ENCODE peak calls at places on chromosomes 16 and 17, in eight cellular contexts. D is HAP-1; S is testis; Y is CD8-positive, alpha-beta memory T cell; V is sigmoid colon; J is endodermal cell; Q is CD8-positive, alpha-beta T cell; G is heart right ventricle. X is an unnamed sample.
A peak's percentile ranks its signal among the peaks of the same experiment; 100 is the strongest.

GRCh38 chr17:77391668-77392375 is 251.1 kb downstream of the SEC14L1 start:
- DNase-seq in Y (no peak), D (peak; percentile 48), G (no peak), V (peak; percentile 94), J (peak; percentile 83), S (peak; percentile 77), Q (no peak), X (no peak)

GRCh38 chr16:24141466-24141865 is 114.7 kb upstream of the CACNG3 start:
- DNase-seq in D (no peak), V (no peak), Y (no peak), J (no peak), S (no peak), G (no peak), Q (no peak), X (no peak)

GRCh38 chr17:82247856-82248671 is 19.2 kb downstream of the SLC16A3 start:
- DNase-seq in D (no peak), V (peak; percentile 65), J (no peak), Y (no peak), G (no peak), Q (no peak), S (no peak), X (no peak)

GRCh38 chr16:86994651-86995171 is 322.5 kb downstream of the C16orf95 start:
- DNase-seq in S (no peak), Y (no peak), V (peak; percentile 45), Q (no peak), D (no peak), G (no peak), J (no peak), X (peak; percentile 85)

GRCh38 chr17:19365499-19365817 is 2.9 kb upstream of the B9D1 start:
- DNase-seq in D (no peak), Y (no peak), Q (no peak), S (no peak), J (no peak), G (no peak), V (no peak), X (no peak)

GRCh38 chr16:69930117-69930776 is 20.9 kb upstream of the CLEC18A start:
- DNase-seq in Y (peak; percentile 21), V (no peak), Q (no peak), S (peak; percentile 68), D (peak; percentile 79), J (peak; percentile 88), G (peak; percentile 46), X (peak; percentile 84)

GRCh38 chr17:61490540-61490975 is 38.3 kb downstream of the TBX4 start:
- DNase-seq in D (no peak), G (no peak), Q (no peak), S (no peak), V (no peak), Y (no peak), J (no peak), X (peak; percentile 72)

GRCh38 chr16:3846087-3846486 is 34.4 kb downstream of the CREBBP start:
- DNase-seq in Y (no peak), G (no peak), V (no peak), D (no peak), S (no peak), Q (no peak), J (no peak), X (no peak)

GRCh38 chr17:19343671-19344151 is 18.8 kb downstream of the B9D1 start:
- DNase-seq in Q (no peak), D (no peak), S (peak; percentile 61), V (peak; percentile 64), Y (no peak), J (peak; percentile 76), G (no peak), X (no peak)

GRCh38 chr17:59365383-59365981 is 34.0 kb downstream of the YPEL2 start:
- DNase-seq in Q (no peak), S (peak; percentile 79), V (peak; percentile 53), J (peak; percentile 82), Y (no peak), G (no peak), D (no peak), X (peak; percentile 88)

GRCh38 chr17:59361386-59361785 is 29.9 kb downstream of the YPEL2 start:
- DNase-seq in J (no peak), Q (no peak), G (no peak), S (no peak), Y (no peak), D (no peak), V (no peak), X (peak; percentile 91)

GRCh38 chr17:59362811-59363205 is 31.4 kb downstream of the YPEL2 start:
- DNase-seq in V (no peak), Y (no peak), D (no peak), S (no peak), G (no peak), Q (no peak), J (no peak), X (no peak)

GRCh38 chr17:59366040-59366757 is 34.7 kb downstream of the YPEL2 start:
- DNase-seq in Q (no peak), D (peak; percentile 12), G (no peak), J (peak; percentile 97), Y (no peak), V (no peak), S (no peak), X (no peak)

GRCh38 chr17:59361916-59362810 is 30.7 kb downstream of the YPEL2 start:
- DNase-seq in Q (no peak), D (no peak), S (no peak), Y (no peak), G (no peak), J (no peak), V (peak; percentile 58), X (peak; percentile 70)
- H3K4me1 ChIP-seq in Q (peaks cover 86% of the 10 kb centered on the region), D (no peaks in the 10 kb centered on the region), S (peaks cover 51% of the 10 kb centered on the region), Y (peaks cover 78% of the 10 kb centered on the region), G (peaks cover 70% of the 10 kb centered on the region), J (peaks cover 30% of the 10 kb centered on the region), V (peaks cover 95% of the 10 kb centered on the region), X (peaks cover 63% of the 10 kb centered on the region)

GRCh38 chr16:71524566-71525553 is 1.4 kb upstream of the CHST4 start:
- DNase-seq in Y (no peak), Q (no peak), J (peak; percentile 54), V (no peak), G (no peak), S (no peak), D (no peak), X (no peak)

GRCh38 chr16:71520550-71520949 is 5.7 kb upstream of the CHST4 start:
- DNase-seq in G (no peak), S (no peak), V (no peak), Y (no peak), D (no peak), Q (no peak), J (no peak), X (no peak)

GRCh38 chr16:71528863-71529262 is 2.6 kb downstream of the CHST4 start:
- DNase-seq in V (no peak), J (no peak), Y (no peak), G (no peak), Q (no peak), S (no peak), D (no peak), X (no peak)

GRCh38 chr16:71528257-71528656 is 2.0 kb downstream of the CHST4 start:
- DNase-seq in D (no peak), Q (no peak), Y (no peak), V (no peak), J (no peak), G (no peak), S (no peak), X (no peak)

DNA sequence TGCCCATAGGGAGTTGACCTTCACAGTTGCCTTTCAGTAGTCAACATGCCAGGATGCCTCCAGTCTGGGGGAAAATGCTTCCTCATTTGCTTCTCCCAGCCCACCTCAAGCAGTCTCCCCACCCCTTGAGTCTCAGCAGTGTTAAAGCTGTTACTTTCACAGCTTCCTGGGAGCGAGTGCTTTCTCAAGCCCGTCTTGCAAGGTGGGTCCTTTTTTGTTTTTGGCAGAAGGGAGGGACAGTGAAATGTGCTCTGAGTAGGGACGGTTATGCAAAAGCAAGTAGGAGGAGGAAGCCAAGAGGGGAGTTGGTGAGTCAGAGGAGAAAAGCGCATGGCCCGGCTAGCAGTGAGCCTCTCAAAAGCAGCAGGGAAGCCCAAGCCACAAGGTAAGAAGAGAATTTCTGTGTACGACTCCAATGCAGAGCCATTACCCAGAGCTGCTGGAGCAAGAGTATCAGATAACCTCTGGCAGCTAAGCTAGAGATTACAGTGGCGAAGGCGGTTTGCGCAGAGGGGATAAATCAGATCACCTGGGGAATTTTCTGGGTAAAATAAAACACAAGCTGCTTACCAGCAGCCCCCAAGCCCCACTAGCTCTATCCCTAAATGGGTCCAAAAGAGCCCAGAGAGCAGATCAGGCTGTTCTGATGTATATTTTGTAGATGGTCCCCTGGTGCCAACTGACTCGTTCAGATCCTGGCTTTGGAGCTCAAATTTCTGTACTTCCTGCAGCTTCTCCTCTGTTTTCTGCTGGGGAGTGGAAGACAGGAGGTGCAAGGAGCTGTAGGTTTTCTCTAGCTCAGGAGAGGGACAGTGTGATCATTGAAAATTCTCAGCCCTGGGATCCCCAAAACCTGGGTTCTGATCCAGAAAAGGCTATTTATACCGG is at the start of gene CHST4:
- DNase-seq in Y (no peak), D (no peak), J (peak; percentile 96), V (no peak), G (no peak), Q (no peak), S (no peak), X (peak; percentile 74)
- H3K4me3 ChIP-seq in Y (no peak within 1 kb of the TSS), D (no peak within 1 kb of the TSS), J (peak within 1 kb of the TSS; percentile 62), V (no peak within 1 kb of the TSS), G (no peak within 1 kb of the TSS), Q (no peak within 1 kb of the TSS), S (no peak within 1 kb of the TSS), X (no peak within 1 kb of the TSS)

GRCh38 chr17:40801157-40801556 is 1.4 kb upstream of the KRT28 start:
- DNase-seq in Q (no peak), G (no peak), D (no peak), S (no peak), V (no peak), Y (no peak), J (no peak), X (no peak)
- H3K27me3 ChIP-seq in Q (no peaks in the 10 kb centered on the region), G (peaks cover 45% of the 10 kb centered on the region), D (peaks cover 55% of the 10 kb centered on the region), S (no peaks in the 10 kb centered on the region), V (peaks cover 40% of the 10 kb centered on the region), Y (peaks cover 30% of the 10 kb centered on the region), J (peaks cover 35% of the 10 kb centered on the region), X (peaks cover 65% of the 10 kb centered on the region)

GRCh38 chr16:49830873-49831272 is 25.0 kb downstream of the ZNF423 start:
- DNase-seq in Q (no peak), S (no peak), V (no peak), D (no peak), J (no peak), G (no peak), Y (no peak), X (no peak)

GRCh38 chr16:49834496-49835009 is 21.4 kb downstream of the ZNF423 start:
- DNase-seq in S (peak; percentile 82), V (peak; percentile 87), D (peak; percentile 56), G (peak; percentile 80), Y (no peak), J (peak; percentile 72), Q (no peak), X (peak; percentile 37)

GRCh38 chr16:49832177-49832576 is 23.7 kb downstream of the ZNF423 start:
- DNase-seq in V (peak; percentile 70), G (peak; percentile 33), Y (no peak), J (no peak), D (no peak), S (no peak), Q (no peak), X (no peak)

GRCh38 chr16:49833796-49834195 is 22.1 kb downstream of the ZNF423 start:
- DNase-seq in J (no peak), Y (no peak), G (peak; percentile 49), Q (no peak), D (no peak), V (peak; percentile 69), S (no peak), X (no peak)

DNA sequence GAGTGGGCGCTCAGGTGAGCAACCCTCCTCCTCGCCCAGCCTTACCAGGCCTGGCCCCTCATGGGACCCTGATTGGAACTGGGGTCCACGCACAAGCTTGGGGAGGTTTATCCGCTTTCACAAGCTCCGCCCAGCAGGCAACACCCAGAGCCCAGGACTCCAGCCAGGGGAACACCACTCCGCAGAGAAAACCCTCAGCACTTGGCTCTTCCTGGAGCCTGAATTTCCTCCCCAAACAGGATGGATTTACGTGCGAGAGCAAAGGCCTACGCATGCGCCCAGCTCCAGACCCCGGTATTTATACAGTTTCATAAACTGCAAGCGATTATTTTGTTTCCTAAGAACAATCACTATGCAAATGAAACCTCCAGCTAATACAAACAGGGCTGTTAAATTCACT is 22.9 kb downstream of the ZNF423 start:
- DNase-seq in Y (no peak), G (peak; percentile 70), S (peak; percentile 78), J (no peak), D (peak; percentile 73), Q (no peak), V (peak; percentile 90), X (peak; percentile 69)
- H3K4me1 ChIP-seq in Y (no peaks in the 10 kb centered on the region), G (peaks cover 67% of the 10 kb centered on the region), S (peaks cover 57% of the 10 kb centered on the region), J (peaks cover 24% of the 10 kb centered on the region), D (peaks cover 20% of the 10 kb centered on the region), Q (no peaks in the 10 kb centered on the region), V (peaks cover 47% of the 10 kb centered on the region), X (peaks cover 27% of the 10 kb centered on the region)